ENCODE peak calls at places on chromosomes 11 and 22, in four cellular contexts. B, E, F and X are unnamed samples.
A peak's percentile ranks its signal among the peaks of the same experiment; 100 is the strongest.

GRCh38 chr11:47552086-47552580 is 799 bp downstream of the CELF1 start:
- DNase-seq in B (no peak), E (no peak), F (no peak), X (no peak)

GRCh38 chr11:57083641-57084385 is 95.1 kb downstream of the OR5AK2 start:
- DNase-seq in B (no peak), E (no peak), F (no peak), X (no peak)

GRCh38 chr11:128453444-128454336 is 133.7 kb downstream of the ETS1 start:
- DNase-seq in B (no peak), E (no peak), F (peak; percentile 19), X (peak; percentile 75)

GRCh38 chr22:39731481-39731880 is 160.9 kb downstream of the CACNA1I start:
- DNase-seq in B (no peak), E (no peak), F (no peak), X (no peak)

GRCh38 chr22:22407061-22407460 is 101.5 kb downstream of the ZNF280B start:
- DNase-seq in B (no peak), E (no peak), F (no peak), X (no peak)

GRCh38 chr11:3840289-3840869 is 380 bp downstream of the RHOG start:
- DNase-seq in B (no peak), E (no peak), F (peak; percentile 17), X (no peak)

GRCh38 chr11:66868726-66869291 is 11.9 kb downstream of the LRFN4 start:
- DNase-seq in B (peak; percentile 49), E (peak; percentile 59), F (no peak), X (peak; percentile 45)

GRCh38 chr11:117010808-117011540 is 87.3 kb downstream of the SIK3 start:
- DNase-seq in B (no peak), E (no peak), F (peak; percentile 87), X (no peak)

GRCh38 chr11:70323811-70324210 is 53.3 kb downstream of the PPFIA1 start:
- DNase-seq in B (no peak), E (no peak), F (peak; percentile 29), X (no peak)

GRCh38 chr11:40314327-40314726 is 1145.1 kb downstream of the LRRC4C start:
- DNase-seq in B (no peak), E (no peak), F (no peak), X (no peak)

GRCh38 chr11:2507945-2508749 is 63.3 kb downstream of the KCNQ1 start:
- DNase-seq in B (no peak), E (no peak), F (no peak), X (peak; percentile 7)

GRCh38 chr22:46661221-46661851 is 41.1 kb downstream of the GRAMD4 start:
- DNase-seq in B (no peak), E (peak; percentile 56), F (peak; percentile 38), X (peak; percentile 63)

GRCh38 chr11:30377347-30377746 is 54.4 kb downstream of the ARL14EP start:
- DNase-seq in B (no peak), E (no peak), F (no peak), X (no peak)

GRCh38 chr11:95100191-95100648 is 10.6 kb downstream of the ENDOD1 start:
- DNase-seq in B (no peak), E (no peak), F (no peak), X (no peak)

GRCh38 chr11:46278387-46279173 is 1.1 kb downstream of the CREB3L1 start:
- DNase-seq in B (peak; percentile 7), E (no peak), F (peak; percentile 76), X (peak; percentile 56)